ENCODE peak calls at places on chromosomes 11 and 22, in four cellular contexts. Q is Calu3, T is Daoy, Z is iPS-NIHi11. W is an unnamed sample.

GRCh38 chr11:108985611-108986279 is 320.9 kb downstream of the DDX10 start:
- DNase-seq in T (peak; percentile 33), Q (no peak), Z (no peak), W (no peak)

GRCh38 chr11:17921620-17922473 is 91.0 kb downstream of the SERGEF start:
- DNase-seq in Z (no peak), T (no peak), Q (no peak), W (peak; percentile 43)

GRCh38 chr11:69106124-69106811 is 49.5 kb upstream of the SMIM38 start:
- DNase-seq in T (no peak), Z (no peak), Q (no peak), W (no peak)

GRCh38 chr11:113521737-113522517 is 46.7 kb upstream of the DRD2 start:
- DNase-seq in Z (no peak), T (no peak), Q (no peak), W (no peak)

GRCh38 chr11:766106-766940 is 11.0 kb downstream of the GATD1 start:
- DNase-seq in Z (no peak), T (no peak), Q (no peak), W (no peak)

GRCh38 chr11:2300290-2300935 is 1.3 kb downstream of the C11orf21 start:
- DNase-seq in Q (no peak), T (no peak), Z (no peak), W (no peak)

GRCh38 chr22:39130152-39130704 is 22.3 kb downstream of the CBX7 start:
- DNase-seq in Q (no peak), T (no peak), Z (peak; percentile 7), W (no peak)

GRCh38 chr22:23079814-23080521 is 9.6 kb downstream of the GNAZ start:
- DNase-seq in Z (no peak), T (no peak), Q (peak; percentile 60), W (no peak)

GRCh38 chr22:32042924-32043323 is at the start of gene SLC5A1:
- DNase-seq in Q (peak; percentile 95), T (no peak), Z (peak; percentile 55), W (no peak)

GRCh38 chr22:35838849-35839646 is 121.4 kb downstream of the APOL5 start:
- DNase-seq in T (peak; percentile 62), Z (peak; percentile 21), Q (peak; percentile 27), W (peak; percentile 70)

GRCh38 chr11:112255075-112255739 is 5.5 kb downstream of the PLET1 start:
- DNase-seq in Q (peak; percentile 26), Z (no peak), T (peak; percentile 66), W (no peak)

GRCh38 chr11:124329787-124330478 is 9.9 kb upstream of the OR8D2 start:
- DNase-seq in T (no peak), Z (no peak), Q (no peak), W (no peak)

GRCh38 chr11:62145261-62145871 is 21.6 kb downstream of the INCENP start:
- DNase-seq in Z (no peak), Q (no peak), T (no peak), W (no peak)

W was measured in AG09319.